ENCODE peak calls at places on chromosomes 4 and X, in nine cellular contexts. G is astrocyte of the spinal cord, Y is cardiac fibroblast, K is fibroblast of the aortic adventitia, Z is left lung, W is AG09309, H is HFFc6, F is tibial nerve, B is lower lobe of right lung. O is an unnamed sample.

GRCh38 chr4:174713821-174714220 is 115.2 kb downstream of the GLRA3 start:
- DNase-seq in G (no peak), Y (no peak), K (no peak), Z (no peak), W (no peak), H (no peak), F (no peak), B (no peak), O (no peak)

GRCh38 chr4:172845281-172845680 is 323.3 kb upstream of the GALNT7 start:
- DNase-seq in G (no peak), Y (no peak), K (no peak), Z (no peak), W (no peak), H (no peak), F (no peak), B (no peak), O (no peak)

GRCh38 chr4:83542225-83542624 is 6.3 kb downstream of the GPAT3 start:
- DNase-seq in G (no peak), Y (no peak), K (no peak), Z (no peak), W (no peak), H (no peak), F (no peak), B (no peak), O (no peak)

GRCh38 chr4:94566420-94566819 is 114.7 kb downstream of the PDLIM5 start:
- DNase-seq in G (no peak), Y (no peak), K (no peak), Z (no peak), W (no peak), H (no peak), F (no peak), B (no peak), O (no peak)

GRCh38 chr4:28686618-28687017 is 1826.0 kb downstream of the STIM2 start:
- DNase-seq in G (peak), Y (peak), K (peak), Z (no peak), W (no peak), H (peak), F (no peak), B (no peak), O (peak)

GRCh38 chrX:37685452-37686347 is at the start of gene XK:
- DNase-seq in G (peak), Y (peak), K (peak), Z (peak), W (no peak), H (no peak), F (no peak), B (peak), O (peak)

GRCh38 chrX:136237074-136237473 is 14.1 kb downstream of the MAP7D3 start:
- DNase-seq in G (no peak), Y (no peak), K (no peak), Z (no peak), W (no peak), H (no peak), F (no peak), B (no peak), O (no peak)

GRCh38 chr4:110062166-110062565 is 136.2 kb downstream of the ELOVL6 start:
- DNase-seq in G (no peak), Y (no peak), K (no peak), Z (no peak), W (no peak), H (no peak), F (no peak), B (no peak), O (no peak)

GRCh38 chr4:119752936-119753335 is 124.3 kb upstream of the PDE5A start:
- DNase-seq in G (no peak), Y (no peak), K (no peak), Z (no peak), W (no peak), H (no peak), F (no peak), B (no peak), O (no peak)

GRCh38 chr4:44725861-44726820 is at the start of gene GNPDA2:
- DNase-seq in G (peak), Y (peak), K (peak), Z (peak), W (peak), H (peak), F (peak), B (peak), O (peak)

GRCh38 chrX:2867191-2867590 is 38.5 kb downstream of the GYG2 start:
- DNase-seq in G (no peak), Y (no peak), K (no peak), Z (no peak), W (no peak), H (no peak), F (no peak), B (no peak), O (no peak)

DNA sequence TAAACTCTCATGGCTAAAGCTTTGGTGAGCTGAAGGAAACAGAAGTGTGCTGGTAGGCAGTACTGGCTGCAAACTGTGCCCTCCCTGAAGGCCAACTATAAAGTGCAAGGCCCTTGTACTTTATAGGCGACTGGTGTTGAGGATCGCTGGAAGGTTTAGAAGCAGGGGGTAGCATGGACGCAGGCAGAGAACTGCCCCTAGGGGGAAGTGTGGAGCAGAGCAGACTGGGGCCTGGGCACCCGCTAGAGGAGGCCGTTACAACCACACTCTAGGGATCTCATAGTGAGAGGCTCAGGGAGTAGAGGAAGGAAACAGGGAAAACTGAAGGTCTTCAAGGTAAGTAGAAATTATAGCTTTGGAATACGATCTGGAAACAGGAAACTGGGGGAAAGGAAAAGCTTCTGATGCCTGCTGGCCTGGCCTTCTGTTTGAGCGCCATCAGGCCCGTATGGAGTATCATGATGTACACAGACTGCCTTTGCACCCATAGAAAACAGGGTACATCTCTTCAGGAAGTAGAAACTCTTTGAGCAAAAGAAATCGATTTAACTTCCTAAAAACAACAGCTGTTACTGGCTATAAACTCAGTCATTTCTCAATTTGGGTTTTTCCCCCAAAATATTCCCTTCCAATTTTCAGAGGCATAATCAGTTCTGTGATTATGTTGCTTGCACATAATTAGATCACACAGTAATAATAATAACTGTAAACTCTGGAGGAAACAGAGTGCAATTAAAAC is 23.9 kb upstream of the TMSB4X start:
- DNase-seq in G (no peak), Y (peak), K (no peak), Z (no peak), W (no peak), H (no peak), F (no peak), B (peak), O (peak)
- TF ChIP-seq CTCF in G (peak), Y (peak), K (peak), Z (peak), W (peak), H (peak), F (peak), B (peak), O (peak)

GRCh38 chr4:130563185-130563890 is 1467.4 kb downstream of the C4orf33 start:
- DNase-seq in G (peak), Y (peak), K (peak), Z (peak), W (no peak), H (peak), F (peak), B (no peak), O (peak)
- TF ChIP-seq CTCF in G (peak), Y (peak), K (peak), Z (no peak), W (no peak), H (peak), F (peak), B (peak), O (no peak)

GRCh38 chr4:144178414-144178813 is 37.9 kb upstream of the GYPA start:
- DNase-seq in G (no peak), Y (peak), K (peak), Z (no peak), W (no peak), H (no peak), F (no peak), B (no peak), O (no peak)

GRCh38 chr4:144171697-144172096 is 31.2 kb upstream of the GYPA start:
- DNase-seq in G (no peak), Y (no peak), K (no peak), Z (no peak), W (no peak), H (no peak), F (no peak), B (no peak), O (no peak)

GRCh38 chr4:144176476-144176875 is 36.0 kb upstream of the GYPA start:
- DNase-seq in G (peak), Y (peak), K (peak), Z (no peak), W (no peak), H (no peak), F (no peak), B (no peak), O (no peak)

GRCh38 chr4:144179152-144179739 is 38.7 kb upstream of the GYPA start:
- DNase-seq in G (no peak), Y (no peak), K (no peak), Z (no peak), W (no peak), H (no peak), F (no peak), B (no peak), O (no peak)

GRCh38 chr4:144174401-144175067 is 34.0 kb upstream of the GYPA start:
- DNase-seq in G (peak), Y (peak), K (peak), Z (no peak), W (peak), H (peak), F (no peak), B (no peak), O (peak)
- TF ChIP-seq CTCF in G (peak), Y (peak), K (peak), Z (peak), W (no peak), H (peak), F (peak), B (peak), O (no peak)

DNA sequence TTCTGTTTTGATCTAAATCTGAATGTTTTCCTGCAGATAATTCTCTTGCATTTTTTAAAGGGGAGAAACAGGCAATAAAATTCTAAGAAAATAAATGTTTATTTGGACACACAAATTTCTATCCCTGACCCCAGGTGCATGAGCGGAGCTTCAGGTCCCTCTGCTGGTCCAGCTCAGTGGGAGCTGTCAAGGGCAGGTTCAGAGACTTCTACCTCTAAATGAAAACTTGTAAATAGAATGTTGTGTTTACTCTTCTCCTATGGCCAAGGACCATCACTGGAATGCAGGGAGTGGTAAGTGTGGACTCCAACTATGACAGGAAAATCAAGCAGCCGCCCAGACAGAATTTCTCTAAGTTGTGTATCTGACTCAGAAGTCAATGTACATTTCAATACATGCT is 148.6 kb upstream of the TTC29 start:
- DNase-seq in G (no peak), Y (peak), K (no peak), Z (no peak), W (no peak), H (no peak), F (no peak), B (no peak), O (no peak)
- TF ChIP-seq CTCF in G (peak), Y (peak), K (peak), Z (no peak), W (peak), H (peak), F (no peak), B (no peak), O (no peak)

DNA sequence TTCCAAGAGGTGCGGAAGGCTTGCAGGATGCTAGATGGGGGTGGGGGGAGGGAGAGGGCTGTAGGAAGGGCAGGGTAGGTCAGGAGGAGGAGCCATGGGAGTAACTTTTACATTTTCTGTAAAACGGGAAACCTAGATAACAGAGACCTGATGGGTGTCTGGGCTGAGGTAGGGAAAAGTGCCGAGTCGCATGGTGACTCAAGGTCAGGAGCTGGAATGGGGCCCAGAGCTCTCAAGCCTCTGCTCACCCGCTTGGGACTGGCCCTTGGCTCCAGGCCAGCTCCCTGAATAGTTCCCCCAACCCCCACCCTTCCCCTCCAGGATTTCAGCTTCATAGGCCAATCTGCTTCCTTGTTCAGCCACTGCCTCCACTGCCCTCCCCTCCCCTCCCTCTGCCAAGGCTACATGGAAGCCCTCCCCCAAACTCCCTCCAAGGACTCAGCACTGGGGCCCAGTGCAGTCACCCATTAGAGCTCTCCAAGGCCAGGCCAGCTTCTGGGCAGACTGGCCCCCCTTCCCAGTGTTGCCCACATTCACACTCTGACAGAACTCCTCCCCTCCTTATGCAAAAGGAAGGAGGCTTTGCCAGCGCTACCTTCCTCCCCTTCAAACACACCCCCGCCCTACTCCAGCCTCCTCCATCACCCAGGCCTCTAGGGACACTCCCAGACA is 43.6 kb downstream of the TSC22D3 start:
- DNase-seq in G (peak), Y (peak), K (peak), Z (peak), W (no peak), H (peak), F (peak), B (peak), O (peak)
- TF ChIP-seq CTCF in G (no peak), Y (no peak), K (no peak), Z (no peak), W (no peak), H (no peak), F (no peak), B (no peak), O (no peak)

DNA sequence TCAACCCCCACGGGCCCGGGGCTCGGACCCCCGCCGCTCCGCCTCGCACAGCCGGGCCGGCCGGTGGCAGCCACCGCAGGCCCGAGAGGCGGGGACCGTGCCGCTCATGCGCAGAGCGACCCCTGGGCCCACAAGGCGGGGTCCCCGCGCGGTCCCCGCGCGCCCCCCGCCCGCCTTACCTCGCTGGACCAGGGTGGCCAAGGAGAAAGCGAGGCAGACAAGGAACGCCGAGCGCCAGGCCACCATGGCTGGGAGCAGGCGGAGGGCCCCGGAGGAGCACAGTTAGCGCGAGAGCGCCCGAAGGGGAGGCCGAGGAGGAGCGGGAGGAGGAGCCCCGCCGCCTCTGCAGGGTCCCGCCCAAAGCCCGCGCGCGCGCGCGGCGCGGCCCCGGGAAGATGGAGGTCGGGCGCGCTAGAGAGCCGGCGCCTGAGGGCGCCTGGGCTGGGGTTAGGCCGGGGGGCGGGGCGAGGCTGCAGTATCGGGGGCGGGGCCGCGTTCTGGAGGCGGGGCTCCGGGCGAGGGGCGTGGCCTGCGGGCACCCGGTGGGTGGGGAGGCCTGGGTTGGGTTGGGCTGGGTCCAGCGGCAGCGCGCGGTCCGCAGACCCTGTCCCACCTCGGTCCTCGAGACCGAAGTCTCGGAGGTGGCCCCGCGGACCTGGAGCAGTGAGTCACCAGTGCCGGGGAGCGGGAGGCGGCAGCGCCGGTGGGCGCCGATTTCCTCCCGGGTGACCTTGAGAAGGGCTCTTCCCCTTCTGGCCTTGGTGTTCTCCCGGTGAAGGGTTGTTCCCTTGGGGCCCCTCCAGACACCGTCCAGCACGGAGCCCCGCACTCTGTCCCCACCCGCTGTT is at the start of gene CD99L2:
- DNase-seq in G (peak), Y (peak), K (peak), Z (peak), W (peak), H (peak), F (peak), B (peak), O (peak)
- TF ChIP-seq CTCF in G (no peak), Y (no peak), K (no peak), Z (no peak), W (no peak), H (no peak), F (no peak), B (no peak), O (no peak)

GRCh38 chrX:48761674-48762471 is at the start of gene GLOD5:
- DNase-seq in G (no peak), Y (peak), K (no peak), Z (peak), W (no peak), H (no peak), F (no peak), B (peak), O (peak)
- TF ChIP-seq CTCF in G (peak), Y (peak), K (peak), Z (no peak), W (peak), H (peak), F (no peak), B (no peak), O (no peak)

GRCh38 chr4:166501941-166502382 is 628.9 kb downstream of the TLL1 start:
- DNase-seq in G (no peak), Y (peak), K (peak), Z (no peak), W (no peak), H (no peak), F (no peak), B (no peak), O (peak)
- TF ChIP-seq CTCF in G (peak), Y (peak), K (peak), Z (no peak), W (peak), H (peak), F (peak), B (peak), O (peak)